ENCODE peak calls at places on chromosomes 6 and 20, in four cellular contexts. G is HepG2, B is K562, K is GM12878. W is an unnamed sample.

GRCh38 chr6:87431263-87431662 is 23.5 kb downstream of the CFAP206 start:
- DNase-seq in K (no peak), G (no peak), B (no peak), W (no peak)

GRCh38 chr6:2858678-2859324 is 17.1 kb upstream of the SERPINB1 start:
- DNase-seq in K (no peak), G (no peak), B (no peak), W (no peak)

GRCh38 chr6:31972709-31973350 is 892 bp upstream of the DXO start:
- DNase-seq in B (peak), K (no peak), G (no peak), W (no peak)

GRCh38 chr6:14910692-14911547 is 334.9 kb upstream of the JARID2 start:
- DNase-seq in K (peak), G (no peak), B (no peak), W (no peak)

GRCh38 chr6:122392564-122393338 is 6.7 kb upstream of the HSF2 start:
- DNase-seq in G (no peak), B (no peak), K (no peak), W (no peak)

GRCh38 chr6:130725551-130725950 is 101.7 kb upstream of the SMLR1 start:
- DNase-seq in B (no peak), G (no peak), K (no peak), W (no peak)

GRCh38 chr20:48716086-48716485 is 111.7 kb downstream of the PREX1 start:
- DNase-seq in K (no peak), G (no peak), B (no peak), W (no peak)

GRCh38 chr6:7219310-7219709 is 93.7 kb downstream of the SSR1 start:
- DNase-seq in K (no peak), G (peak), B (peak), W (no peak)

GRCh38 chr6:68559052-68559451 is 76.0 kb upstream of the ADGRB3 start:
- DNase-seq in K (no peak), G (no peak), B (peak), W (no peak)

GRCh38 chr20:36745927-36746659 is at the start of gene NDRG3:
- DNase-seq in B (peak), K (peak), G (peak), W (peak)

GRCh38 chr6:6890400-6890858 is 217.3 kb upstream of the RREB1 start:
- DNase-seq in B (peak), G (no peak), K (no peak), W (peak)

GRCh38 chr20:61328906-61329558 is 77.0 kb downstream of the CDH4 start:
- DNase-seq in K (no peak), G (peak), B (no peak), W (no peak)

GRCh38 chr20:44664127-44664526 is 12.6 kb upstream of the ADA start:
- DNase-seq in B (no peak), K (no peak), G (no peak), W (no peak)

DNA sequence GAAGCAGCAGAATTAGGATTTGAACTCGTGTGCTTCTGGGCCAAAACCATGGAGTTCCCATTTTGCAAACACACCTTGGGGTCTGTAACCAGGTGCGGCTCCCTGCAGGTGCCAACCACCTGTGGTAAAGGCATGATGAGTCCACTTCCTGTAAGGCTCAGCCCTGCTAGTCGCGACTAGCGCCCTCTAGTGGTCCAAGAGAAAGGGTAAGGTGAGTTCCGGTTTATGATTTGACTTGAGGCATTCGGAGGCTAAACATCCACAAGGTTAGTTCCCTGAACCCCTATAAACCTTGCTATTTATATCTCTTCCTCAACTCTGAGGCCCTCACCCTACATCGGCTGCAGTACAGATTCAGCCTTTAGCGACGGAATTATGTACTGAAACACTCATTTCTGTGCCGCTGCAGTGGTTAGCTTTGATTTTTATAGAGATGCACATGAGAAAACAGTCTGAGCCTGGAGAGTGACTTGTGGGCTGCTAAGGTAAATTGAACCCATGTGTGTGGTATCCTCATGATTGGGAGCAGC is 173.4 kb downstream of the PLCB1 start:
- DNase-seq in G (peak), K (peak), B (peak), W (peak)
- TF ChIP-seq CTCF in G (peak), K (peak), B (peak), W (peak)

GRCh38 chr6:20172842-20173456 is 39.3 kb downstream of the MBOAT1 start:
- DNase-seq in B (no peak), G (no peak), K (no peak), W (no peak)
- TF ChIP-seq MAX in B (no peak), G (no peak), K (no peak), W (no peak)

GRCh38 chr6:143177706-143178105 is 117.0 kb downstream of the AIG1 start:
- DNase-seq in K (no peak), G (no peak), B (no peak), W (no peak)

GRCh38 chr6:143179096-143179495 is 118.4 kb downstream of the AIG1 start:
- DNase-seq in K (no peak), G (no peak), B (no peak), W (no peak)

GRCh38 chr6:143183735-143184134 is 123.0 kb downstream of the AIG1 start:
- DNase-seq in B (no peak), K (no peak), G (no peak), W (no peak)

GRCh38 chr6:143180205-143180604 is 119.5 kb downstream of the AIG1 start:
- DNase-seq in G (no peak), B (no peak), K (no peak), W (no peak)

GRCh38 chr6:143180860-143181259 is 120.2 kb downstream of the AIG1 start:
- DNase-seq in K (no peak), G (no peak), B (no peak), W (no peak)
- TF ChIP-seq TCF7 in K (no peak), G (no peak), B (no peak), W (no peak)

GRCh38 chr6:143592335-143592734 is 80.8 kb upstream of the FUCA2 start:
- DNase-seq in B (peak), K (no peak), G (peak), W (peak)
- TF ChIP-seq CTCF in B (peak), K (peak), G (peak), W (peak)

GRCh38 chr6:165573671-165574070 is 89.4 kb downstream of the PDE10A start:
- DNase-seq in G (no peak), K (no peak), B (no peak), W (no peak)

GRCh38 chr6:165574220-165574619 is 88.8 kb downstream of the PDE10A start:
- DNase-seq in K (no peak), G (no peak), B (no peak), W (no peak)

GRCh38 chr6:165571721-165572132 is 91.3 kb downstream of the PDE10A start:
- DNase-seq in G (no peak), K (no peak), B (no peak), W (no peak)

GRCh38 chr6:165568326-165568725 is 94.7 kb downstream of the PDE10A start:
- DNase-seq in K (no peak), G (no peak), B (no peak), W (no peak)

GRCh38 chr6:165571068-165571682 is 91.9 kb downstream of the PDE10A start:
- DNase-seq in K (no peak), G (no peak), B (no peak), W (no peak)
- TF ChIP-seq MAX in K (no peak), G (no peak), B (no peak), W (no peak)

GRCh38 chr6:11427827-11428245 is 109.7 kb upstream of the TMEM170B start:
- DNase-seq in K (no peak), B (no peak), G (peak), W (no peak)

GRCh38 chr6:11429577-11429976 is 108.0 kb upstream of the TMEM170B start:
- DNase-seq in B (no peak), G (no peak), K (no peak), W (no peak)

GRCh38 chr6:11430036-11430435 is 107.5 kb upstream of the TMEM170B start:
- DNase-seq in B (no peak), K (no peak), G (no peak), W (no peak)

GRCh38 chr6:11428351-11428750 is 109.2 kb upstream of the TMEM170B start:
- DNase-seq in G (no peak), B (no peak), K (no peak), W (no peak)

GRCh38 chr6:11428895-11429294 is 108.7 kb upstream of the TMEM170B start:
- DNase-seq in K (peak), B (no peak), G (peak), W (no peak)
- TF ChIP-seq TCF7 in K (no peak), B (no peak), G (no peak), W (no peak)

DNA sequence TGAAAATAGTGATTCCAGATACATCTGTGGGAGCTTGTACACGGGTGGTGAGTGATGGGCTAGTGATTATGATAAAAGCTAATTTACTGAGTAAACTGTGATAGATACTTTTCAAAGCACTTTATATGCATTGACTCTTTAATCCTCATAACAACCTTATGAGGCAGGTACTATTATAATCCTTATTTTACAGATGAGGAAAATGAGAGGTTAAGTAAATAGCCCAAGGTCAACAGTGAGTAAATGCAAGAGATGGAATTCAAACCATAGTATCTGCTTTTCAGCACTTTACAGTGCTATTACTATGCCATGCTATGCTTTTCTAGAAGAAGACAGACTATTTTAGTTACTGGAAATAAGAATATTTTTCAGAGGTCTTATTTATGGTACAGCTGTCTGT is 320.9 kb upstream of the CITED2 start:
- DNase-seq in B (no peak), K (no peak), G (no peak), W (no peak)
- TF ChIP-seq CTCF in B (no peak), K (no peak), G (no peak), W (no peak)

W was measured in WTC11.